ENCODE peak calls at places on chromosome 9, in ten cellular contexts. One of them, this sample, is unnamed.

GRCh38 chr9:90967171-90967570 is 165.6 kb downstream of the SYK start:
- DNase-seq in cardiac muscle cell: no peak
- DNase-seq in kidney: no peak
- DNase-seq in ELR: no peak
- DNase-seq in IMR-90: no peak
- DNase-seq in KBM-7: no peak
- DNase-seq in NCI-H345: no peak
- DNase-seq in kidney glomerular epithelial cell: no peak
- DNase-seq in Peyer's patch: no peak
- DNase-seq in activated CD8-positive, alpha-beta memory T cell treated with anti-CD3 and anti-CD28 coated beads for 4 hours: no peak
- DNase-seq in this sample: no peak

GRCh38 chr9:93670208-93671029 is 94.0 kb downstream of the PHF2 start:
- DNase-seq in KBM-7: peak
- DNase-seq in kidney glomerular epithelial cell: no peak
- DNase-seq in cardiac muscle cell: peak
- DNase-seq in IMR-90: peak
- DNase-seq in Peyer's patch: peak
- DNase-seq in NCI-H345: no peak
- DNase-seq in kidney: peak
- DNase-seq in activated CD8-positive, alpha-beta memory T cell treated with anti-CD3 and anti-CD28 coated beads for 4 hours: no peak
- DNase-seq in ELR: peak
- DNase-seq in this sample: no peak

GRCh38 chr9:131477367-131477766 is 25.4 kb upstream of the POMT1 start:
- DNase-seq in KBM-7: no peak
- DNase-seq in kidney glomerular epithelial cell: no peak
- DNase-seq in ELR: no peak
- DNase-seq in kidney: peak
- DNase-seq in IMR-90: no peak
- DNase-seq in cardiac muscle cell: no peak
- DNase-seq in NCI-H345: no peak
- DNase-seq in Peyer's patch: peak
- DNase-seq in activated CD8-positive, alpha-beta memory T cell treated with anti-CD3 and anti-CD28 coated beads for 4 hours: no peak
- DNase-seq in this sample: no peak

GRCh38 chr9:135707449-135708138 is 5.6 kb downstream of the KCNT1 start:
- DNase-seq in IMR-90: no peak
- DNase-seq in ELR: no peak
- DNase-seq in NCI-H345: no peak
- DNase-seq in kidney: no peak
- DNase-seq in kidney glomerular epithelial cell: no peak
- DNase-seq in cardiac muscle cell: no peak
- DNase-seq in activated CD8-positive, alpha-beta memory T cell treated with anti-CD3 and anti-CD28 coated beads for 4 hours: no peak
- DNase-seq in KBM-7: no peak
- DNase-seq in Peyer's patch: no peak
- DNase-seq in this sample: no peak

GRCh38 chr9:26856413-26857032 is 36.1 kb downstream of the CAAP1 start:
- DNase-seq in KBM-7: peak
- DNase-seq in NCI-H345: peak
- DNase-seq in cardiac muscle cell: peak
- DNase-seq in IMR-90: peak
- DNase-seq in kidney glomerular epithelial cell: peak
- DNase-seq in ELR: peak
- DNase-seq in Peyer's patch: no peak
- DNase-seq in kidney: no peak
- DNase-seq in activated CD8-positive, alpha-beta memory T cell treated with anti-CD3 and anti-CD28 coated beads for 4 hours: no peak
- DNase-seq in this sample: peak

GRCh38 chr9:84659273-84659672 is 10.3 kb upstream of the NTRK2 start:
- DNase-seq in kidney: no peak
- DNase-seq in activated CD8-positive, alpha-beta memory T cell treated with anti-CD3 and anti-CD28 coated beads for 4 hours: no peak
- DNase-seq in kidney glomerular epithelial cell: no peak
- DNase-seq in ELR: no peak
- DNase-seq in IMR-90: no peak
- DNase-seq in cardiac muscle cell: no peak
- DNase-seq in KBM-7: no peak
- DNase-seq in NCI-H345: no peak
- DNase-seq in Peyer's patch: no peak
- DNase-seq in this sample: no peak

GRCh38 chr9:17783227-17783626 is 204.4 kb downstream of the SH3GL2 start:
- DNase-seq in activated CD8-positive, alpha-beta memory T cell treated with anti-CD3 and anti-CD28 coated beads for 4 hours: no peak
- DNase-seq in kidney glomerular epithelial cell: no peak
- DNase-seq in NCI-H345: no peak
- DNase-seq in cardiac muscle cell: no peak
- DNase-seq in kidney: no peak
- DNase-seq in ELR: no peak
- DNase-seq in IMR-90: no peak
- DNase-seq in Peyer's patch: no peak
- DNase-seq in KBM-7: no peak
- DNase-seq in this sample: no peak

GRCh38 chr9:106376689-106377088 is 486.3 kb upstream of the ZNF462 start:
- DNase-seq in Peyer's patch: no peak
- DNase-seq in kidney glomerular epithelial cell: no peak
- DNase-seq in ELR: peak
- DNase-seq in KBM-7: no peak
- DNase-seq in activated CD8-positive, alpha-beta memory T cell treated with anti-CD3 and anti-CD28 coated beads for 4 hours: no peak
- DNase-seq in cardiac muscle cell: no peak
- DNase-seq in NCI-H345: no peak
- DNase-seq in kidney: no peak
- DNase-seq in IMR-90: no peak
- DNase-seq in this sample: no peak

GRCh38 chr9:76136986-76137385 is 246.5 kb downstream of the PCSK5 start:
- DNase-seq in cardiac muscle cell: peak
- DNase-seq in Peyer's patch: no peak
- DNase-seq in activated CD8-positive, alpha-beta memory T cell treated with anti-CD3 and anti-CD28 coated beads for 4 hours: no peak
- DNase-seq in ELR: peak
- DNase-seq in NCI-H345: no peak
- DNase-seq in kidney: no peak
- DNase-seq in kidney glomerular epithelial cell: peak
- DNase-seq in IMR-90: peak
- DNase-seq in KBM-7: no peak
- DNase-seq in this sample: no peak

This sample was measured in GM19239.